ENCODE peak calls at places on chromosomes 16 and 17, in six cellular contexts. E, H, X, I, W and Q are unnamed samples.

GRCh38 chr17:81519284-81520020 is 6.9 kb upstream of the ACTG1 start:
- DNase-seq in I (peak), E (peak), H (peak), W (no peak), X (peak), Q (no peak)

GRCh38 chr17:47949951-47950350 is 7.7 kb downstream of the PRR15L start:
- DNase-seq in E (no peak), I (no peak), W (no peak), H (no peak), X (no peak), Q (no peak)

GRCh38 chr17:72900542-72900941 is 191.9 kb downstream of the SLC39A11 start:
- DNase-seq in X (no peak), E (no peak), H (no peak), W (no peak), I (no peak), Q (no peak)

GRCh38 chr17:4175921-4176802 is 33.2 kb downstream of the CYB5D2 start:
- DNase-seq in X (no peak), E (no peak), I (no peak), H (no peak), W (no peak), Q (no peak)

GRCh38 chr17:11144358-11145233 is 96.4 kb upstream of the SHISA6 start:
- DNase-seq in E (peak), X (peak), W (no peak), I (no peak), H (peak), Q (no peak)

GRCh38 chr16:12896562-12896961 is 4.8 kb upstream of the SHISA9 start:
- DNase-seq in H (peak), X (no peak), W (no peak), E (no peak), I (no peak), Q (no peak)

GRCh38 chr17:66673668-66674276 is 161.1 kb upstream of the CACNG5 start:
- DNase-seq in I (no peak), W (peak), X (peak), H (peak), E (peak), Q (no peak)

GRCh38 chr17:3558603-3559269 is 1.1 kb upstream of the TRPV3 start:
- DNase-seq in I (no peak), W (no peak), X (no peak), E (peak), H (peak), Q (peak)

GRCh38 chr16:52463904-52464303 is 83.0 kb downstream of the TOX3 start:
- DNase-seq in W (no peak), H (no peak), I (no peak), X (no peak), E (no peak), Q (no peak)

GRCh38 chr17:8430966-8431365 is 4.7 kb upstream of the NDEL1 start:
- DNase-seq in X (no peak), H (peak), I (no peak), W (peak), E (no peak), Q (no peak)

GRCh38 chr16:66058181-66058580 is 308.3 kb upstream of the CDH5 start:
- DNase-seq in I (no peak), X (no peak), E (no peak), W (no peak), H (no peak), Q (no peak)

GRCh38 chr17:44197980-44198720 is 1.5 kb downstream of the ATXN7L3 start:
- DNase-seq in H (peak), W (peak), E (peak), X (no peak), I (no peak), Q (no peak)

GRCh38 chr17:46885415-46885814 is 34.0 kb downstream of the WNT9B start:
- DNase-seq in X (no peak), I (no peak), H (no peak), E (no peak), W (no peak), Q (no peak)

GRCh38 chr17:73595068-73595865 is 49.0 kb downstream of the SDK2 start:
- DNase-seq in H (peak), E (no peak), W (peak), X (peak), I (no peak), Q (no peak)

GRCh38 chr17:74521701-74522201 is 9.5 kb downstream of the CD300LB start:
- DNase-seq in X (no peak), H (no peak), I (no peak), E (peak), W (no peak), Q (no peak)

GRCh38 chr17:7004398-7005253 is 7.8 kb upstream of the RNASEK start:
- DNase-seq in E (no peak), I (no peak), X (no peak), H (peak), W (no peak), Q (peak)

GRCh38 chr17:56792267-56792666 is 41.5 kb downstream of the C17orf67 start:
- DNase-seq in H (no peak), W (no peak), E (no peak), I (no peak), X (no peak), Q (no peak)

GRCh38 chr17:4536742-4537411 is 18.3 kb downstream of the MYBBP1A start:
- DNase-seq in W (peak), I (no peak), H (no peak), X (no peak), E (no peak), Q (no peak)

GRCh38 chr17:7132511-7133094 is 18.0 kb upstream of the ASGR2 start:
- DNase-seq in X (no peak), W (no peak), H (no peak), E (no peak), I (peak), Q (peak)